ENCODE peak calls at places on chromosomes 4 and X, in nine cellular contexts. Q, T, J, G, D, U, X, I and S are unnamed samples.

GRCh38 chrX:154517101-154517781 is 1.2 kb upstream of the FAM3A start:
- DNase-seq in D (no peak), X (peak; percentile 44), J (no peak), Q (no peak), U (no peak), G (no peak), I (peak; percentile 28), T (no peak), S (no peak)

GRCh38 chr4:24657768-24658617 is 73.6 kb upstream of the DHX15 start:
- DNase-seq in X (no peak), D (peak; percentile 36), U (peak; percentile 71), J (peak; percentile 87), T (peak; percentile 48), Q (no peak), G (peak; percentile 51), I (peak; percentile 74), S (peak; percentile 74)

GRCh38 chr4:125049711-125050110 is 265.0 kb upstream of the FAT4 start:
- DNase-seq in U (no peak), G (no peak), T (no peak), J (no peak), D (no peak), X (no peak), I (no peak), Q (no peak), S (no peak)

GRCh38 chr4:43224591-43224990 is 332.1 kb downstream of the GRXCR1 start:
- DNase-seq in J (no peak), I (no peak), Q (no peak), G (no peak), U (no peak), D (no peak), X (no peak), T (no peak), S (no peak)

GRCh38 chr4:168757500-168757899 is 252.6 kb downstream of the CBR4 start:
- DNase-seq in Q (no peak), D (no peak), I (no peak), X (no peak), J (no peak), U (no peak), G (no peak), T (no peak), S (no peak)

GRCh38 chr4:156945532-156945931 is 26.1 kb downstream of the PDGFC start:
- DNase-seq in X (no peak), I (no peak), D (no peak), G (no peak), Q (no peak), T (no peak), U (no peak), J (no peak), S (no peak)

GRCh38 chrX:69564665-69565064 is 51.2 kb upstream of the EDA start:
- DNase-seq in D (no peak), U (no peak), G (no peak), Q (no peak), T (no peak), J (no peak), I (no peak), X (no peak), S (no peak)

GRCh38 chr4:89641367-89641687 is 195.6 kb downstream of the SNCA start:
- DNase-seq in X (no peak), I (no peak), D (no peak), U (no peak), T (no peak), J (no peak), Q (no peak), G (no peak), S (no peak)

GRCh38 chrX:127187095-127187494 is 367.6 kb downstream of the PRR32 start:
- DNase-seq in D (no peak), J (no peak), I (no peak), U (no peak), T (no peak), Q (no peak), X (no peak), G (no peak), S (no peak)

GRCh38 chr4:8908206-8908893 is 36.7 kb upstream of the HMX1 start:
- DNase-seq in Q (peak; percentile 75), J (no peak), I (peak; percentile 4), U (peak; percentile 24), T (peak; percentile 8), G (no peak), X (no peak), D (peak; percentile 4), S (no peak)

GRCh38 chrX:110081320-110081719 is 78.4 kb downstream of the TMEM164 start:
- DNase-seq in X (no peak), G (no peak), Q (no peak), T (no peak), J (peak; percentile 5), D (no peak), I (no peak), U (no peak), S (no peak)

GRCh38 chrX:24203072-24203808 is 53.7 kb downstream of the ZFX start:
- DNase-seq in D (no peak), I (no peak), X (no peak), G (no peak), T (peak; percentile 44), Q (no peak), J (no peak), U (no peak), S (no peak)

GRCh38 chr4:170529760-170530440 is 440.1 kb upstream of the AADAT start:
- DNase-seq in I (no peak), G (no peak), J (peak; percentile 1), D (no peak), Q (no peak), T (no peak), X (no peak), U (no peak), S (no peak)

GRCh38 chrX:114985967-114986592 is 31.3 kb downstream of the IL13RA2 start:
- DNase-seq in D (no peak), Q (no peak), I (no peak), X (no peak), G (no peak), U (no peak), J (no peak), T (no peak), S (no peak)

GRCh38 chrX:115889121-115889890 is 281.2 kb upstream of the AGTR2 start:
- DNase-seq in U (no peak), I (no peak), G (no peak), Q (no peak), D (no peak), T (peak; percentile 7), J (no peak), X (no peak), S (no peak)

DNA sequence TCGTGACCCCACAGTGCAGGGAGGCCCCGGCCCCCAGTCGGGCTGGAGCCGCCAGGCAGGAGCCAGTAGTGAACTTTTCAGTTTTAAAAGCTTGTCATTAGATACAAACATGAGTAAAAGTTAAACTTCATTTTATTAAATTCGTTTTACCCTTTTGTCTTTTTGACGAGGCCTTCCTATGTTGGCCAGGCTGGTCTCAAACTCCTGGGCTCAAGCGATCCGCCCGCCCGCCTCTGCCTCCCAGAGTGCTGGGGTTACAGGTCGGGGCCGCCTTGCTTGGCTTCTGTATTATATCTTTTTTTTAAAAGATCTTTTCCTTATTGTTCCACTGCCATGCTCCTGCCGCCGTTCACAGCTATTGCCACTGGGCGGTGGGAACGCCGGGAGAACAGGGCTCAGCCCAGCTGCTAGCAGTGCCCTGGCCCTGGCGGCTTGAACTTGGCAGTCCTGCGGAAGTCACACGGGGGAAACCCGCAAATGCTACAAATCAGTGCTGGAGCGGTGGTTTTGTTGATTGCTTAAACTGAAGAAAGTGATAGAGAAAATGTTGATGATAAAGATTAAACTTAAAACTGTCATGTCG is 968 bp upstream of the NELFA start:
- DNase-seq in T (peak; percentile 65), Q (peak; percentile 88), I (peak; percentile 83), X (peak; percentile 77), U (peak; percentile 76), J (peak; percentile 45), D (no peak), G (peak; percentile 83), S (peak; percentile 68)
- TF ChIP-seq CTCF in T (no peak), Q (no peak), I (peak; percentile 73), X (peak; percentile 37), U (peak; percentile 15), J (peak; percentile 43), D (no peak), G (no peak), S (no peak)

DNA sequence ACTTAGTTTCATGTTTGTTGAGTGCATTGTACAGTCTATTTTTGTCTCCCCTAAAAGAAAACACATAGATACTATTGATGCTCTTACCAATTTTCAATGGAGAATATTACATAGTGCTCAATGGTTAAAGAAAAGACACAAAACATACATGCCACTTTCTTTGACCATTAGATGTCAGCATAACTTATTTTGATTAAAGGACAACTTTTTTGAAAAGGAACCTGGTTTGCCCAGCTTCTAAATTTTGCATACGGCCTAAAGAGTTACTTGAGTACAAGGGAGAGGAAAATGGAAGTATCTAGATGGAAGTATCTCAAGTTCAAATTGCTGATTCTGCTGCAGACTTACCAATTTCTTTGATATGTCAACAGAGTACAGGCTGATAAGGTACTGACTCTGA is 68.5 kb downstream of the METTL14 start:
- DNase-seq in J (no peak), Q (no peak), U (no peak), T (no peak), X (no peak), I (no peak), G (no peak), D (no peak), S (no peak)
- H3K4me3 ChIP-seq in J (no peak overlapping the region), Q (no peak overlapping the region), U (no peak overlapping the region), T (no peak overlapping the region), X (no peak overlapping the region), I (no peak overlapping the region), G (no peak overlapping the region), D (no peak overlapping the region), S (no peak overlapping the region)

GRCh38 chrX:132231587-132231986 is 12.3 kb upstream of the RAP2C start:
- DNase-seq in U (no peak), G (no peak), I (no peak), J (no peak), T (no peak), D (no peak), Q (no peak), X (no peak), S (no peak)

GRCh38 chrX:132227383-132228112 is 8.3 kb upstream of the RAP2C start:
- DNase-seq in I (no peak), D (no peak), J (no peak), G (no peak), X (no peak), U (no peak), T (no peak), Q (no peak), S (no peak)

GRCh38 chrX:132226169-132226568 is 6.9 kb upstream of the RAP2C start:
- DNase-seq in D (no peak), G (no peak), U (no peak), J (no peak), Q (no peak), T (no peak), X (no peak), I (no peak), S (no peak)
- TF ChIP-seq CTCF in D (peak; percentile 20), G (peak; percentile 50), U (no peak), J (peak; percentile 41), Q (no peak), T (no peak), X (peak; percentile 36), I (no peak), S (peak; percentile 27)

GRCh38 chr4:120290553-120290952 is 223.9 kb upstream of the MAD2L1 start:
- DNase-seq in D (no peak), X (no peak), J (no peak), I (no peak), U (no peak), T (no peak), Q (no peak), G (no peak), S (no peak)

GRCh38 chr4:120291541-120291940 is 224.9 kb upstream of the MAD2L1 start:
- DNase-seq in X (no peak), Q (no peak), J (no peak), I (no peak), T (no peak), U (no peak), G (no peak), D (no peak), S (no peak)

GRCh38 chr4:120293341-120293740 is 226.7 kb upstream of the MAD2L1 start:
- DNase-seq in U (no peak), D (no peak), I (no peak), J (peak; percentile 75), Q (no peak), G (no peak), X (no peak), T (no peak), S (no peak)
- H3K4me3 ChIP-seq in U (no peak overlapping the region), D (no peak overlapping the region), I (no peak overlapping the region), J (no peak overlapping the region), Q (no peak overlapping the region), G (no peak overlapping the region), X (no peak overlapping the region), T (no peak overlapping the region), S (no peak overlapping the region)